ENCODE peak calls at places on chromosomes 16 and 17, in five cellular contexts. J is HCT116, U is hepatocyte, R is neural progenitor cell, K is GM23248. V is an unnamed sample.
A peak's percentile ranks its signal among the peaks of the same experiment; 100 is the strongest.

GRCh38 chr16:84804326-84804725 is 15.5 kb upstream of the CRISPLD2 start:
- DNase-seq in J (no peak), U (no peak), R (no peak), K (no peak), V (no peak)

GRCh38 chr17:29145289-29146058 is 34.7 kb downstream of the MYO18A start:
- DNase-seq in J (no peak), U (peak; percentile 80), R (peak; percentile 77), K (peak; percentile 88), V (peak; percentile 57)

GRCh38 chr16:69381231-69381630 is 4.6 kb downstream of the TERF2 start:
- DNase-seq in J (no peak), U (no peak), R (no peak), K (no peak), V (no peak)

GRCh38 chr16:8964462-8964861 is 756 bp upstream of the USP7 start:
- DNase-seq in J (no peak), U (no peak), R (no peak), K (no peak), V (no peak)

GRCh38 chr17:43880420-43880991 is 26.8 kb downstream of the MPP2 start:
- DNase-seq in J (peak; percentile 22), U (peak; percentile 49), R (peak; percentile 74), K (peak; percentile 30), V (peak; percentile 72)

GRCh38 chr17:77793888-77794235 is 164.6 kb upstream of the TNRC6C start:
- DNase-seq in J (no peak), U (no peak), R (no peak), K (no peak), V (no peak)

GRCh38 chr17:3659541-3660111 is 8.8 kb downstream of the TAX1BP3 start:
- DNase-seq in J (no peak), U (peak; percentile 86), R (no peak), K (peak; percentile 95), V (peak; percentile 58)

GRCh38 chr16:80274576-80275191 is 266.1 kb upstream of the DYNLRB2 start:
- DNase-seq in J (no peak), U (no peak), R (peak; percentile 40), K (peak; percentile 90), V (no peak)

GRCh38 chr16:70437582-70438324 is 1.1 kb downstream of the ST3GAL2 start:
- DNase-seq in J (no peak), U (no peak), R (peak; percentile 48), K (peak; percentile 86), V (peak; percentile 9)

GRCh38 chr16:962901-963814 is 7.6 kb downstream of the LMF1 start:
- DNase-seq in J (no peak), U (no peak), R (no peak), K (no peak), V (no peak)
- TF ChIP-seq EZH2phosphoT487 in J (no peak), U (no peak), R (no peak), K (no peak), V (no peak)

GRCh38 chr17:75194879-75195278 is 10.6 kb upstream of the NUP85 start:
- DNase-seq in J (no peak), U (no peak), R (no peak), K (peak; percentile 8), V (no peak)
- H3K4me3 ChIP-seq in J (no peak overlapping the region), U (no peak overlapping the region), R (no peak overlapping the region), K (no peak overlapping the region), V (no peak overlapping the region)

DNA sequence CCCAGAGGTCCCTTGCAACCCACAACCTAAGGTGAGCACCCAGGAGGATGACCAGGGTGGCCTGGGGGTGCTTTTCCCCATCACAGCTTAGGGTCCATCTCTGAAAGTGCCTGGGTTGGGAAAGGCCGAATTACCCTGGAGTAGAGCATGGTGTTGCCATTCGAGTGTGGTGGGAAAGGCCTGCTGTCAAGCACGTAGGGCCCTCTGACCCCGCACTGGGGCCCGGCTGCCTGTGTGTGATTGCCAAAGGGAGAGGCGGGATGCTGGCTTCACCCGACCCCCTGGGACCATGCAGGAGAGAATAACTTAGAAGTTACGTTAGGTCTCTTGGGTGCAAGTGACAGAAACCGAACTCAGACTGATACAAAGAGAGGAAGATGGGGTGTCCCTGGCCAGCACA is 27.7 kb upstream of the NDRG4 start:
- DNase-seq in J (no peak), U (no peak), R (no peak), K (no peak), V (no peak)
- TF ChIP-seq EZH2phosphoT487 in J (no peak), U (no peak), R (no peak), K (no peak), V (no peak)

GRCh38 chr17:13140750-13141149 is 122.9 kb upstream of the ELAC2 start:
- DNase-seq in J (no peak), U (peak; percentile 4), R (peak; percentile 86), K (peak; percentile 40), V (no peak)
- H3K4me3 ChIP-seq in J (no peak overlapping the region), U (no peak overlapping the region), R (no peak overlapping the region), K (no peak overlapping the region), V (no peak overlapping the region)

GRCh38 chr17:40070895-40071719 is 8.3 kb downstream of the THRA start:
- DNase-seq in J (no peak), U (peak; percentile 79), R (peak; percentile 54), K (peak; percentile 44), V (no peak)

GRCh38 chr17:40071720-40072480 is 9.1 kb downstream of the THRA start:
- DNase-seq in J (no peak), U (peak; percentile 72), R (no peak), K (peak; percentile 51), V (no peak)

GRCh38 chr17:40069751-40070643 is 7.2 kb downstream of the THRA start:
- DNase-seq in J (no peak), U (peak; percentile 70), R (no peak), K (peak; percentile 74), V (peak; percentile 25)

GRCh38 chr17:40068917-40069750 is 6.4 kb downstream of the THRA start:
- DNase-seq in J (no peak), U (peak; percentile 93), R (peak; percentile 60), K (peak; percentile 94), V (peak; percentile 25)

DNA sequence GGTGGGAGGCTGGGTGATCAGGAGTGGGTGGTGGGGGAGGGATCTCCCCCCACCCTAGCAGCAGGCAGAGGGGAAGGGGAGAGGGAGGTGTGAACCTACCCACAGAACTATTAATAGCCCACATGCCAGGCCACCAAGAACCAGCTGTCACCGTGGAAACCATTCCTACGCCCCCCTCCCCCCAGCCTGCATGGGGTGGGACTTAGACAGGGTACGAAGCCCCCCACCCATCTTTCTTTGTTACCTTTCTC is 7.8 kb downstream of the THRA start:
- DNase-seq in J (no peak), U (no peak), R (no peak), K (no peak), V (no peak)
- TF ChIP-seq EZH2phosphoT487 in J (no peak), U (no peak), R (no peak), K (no peak), V (no peak)

DNA sequence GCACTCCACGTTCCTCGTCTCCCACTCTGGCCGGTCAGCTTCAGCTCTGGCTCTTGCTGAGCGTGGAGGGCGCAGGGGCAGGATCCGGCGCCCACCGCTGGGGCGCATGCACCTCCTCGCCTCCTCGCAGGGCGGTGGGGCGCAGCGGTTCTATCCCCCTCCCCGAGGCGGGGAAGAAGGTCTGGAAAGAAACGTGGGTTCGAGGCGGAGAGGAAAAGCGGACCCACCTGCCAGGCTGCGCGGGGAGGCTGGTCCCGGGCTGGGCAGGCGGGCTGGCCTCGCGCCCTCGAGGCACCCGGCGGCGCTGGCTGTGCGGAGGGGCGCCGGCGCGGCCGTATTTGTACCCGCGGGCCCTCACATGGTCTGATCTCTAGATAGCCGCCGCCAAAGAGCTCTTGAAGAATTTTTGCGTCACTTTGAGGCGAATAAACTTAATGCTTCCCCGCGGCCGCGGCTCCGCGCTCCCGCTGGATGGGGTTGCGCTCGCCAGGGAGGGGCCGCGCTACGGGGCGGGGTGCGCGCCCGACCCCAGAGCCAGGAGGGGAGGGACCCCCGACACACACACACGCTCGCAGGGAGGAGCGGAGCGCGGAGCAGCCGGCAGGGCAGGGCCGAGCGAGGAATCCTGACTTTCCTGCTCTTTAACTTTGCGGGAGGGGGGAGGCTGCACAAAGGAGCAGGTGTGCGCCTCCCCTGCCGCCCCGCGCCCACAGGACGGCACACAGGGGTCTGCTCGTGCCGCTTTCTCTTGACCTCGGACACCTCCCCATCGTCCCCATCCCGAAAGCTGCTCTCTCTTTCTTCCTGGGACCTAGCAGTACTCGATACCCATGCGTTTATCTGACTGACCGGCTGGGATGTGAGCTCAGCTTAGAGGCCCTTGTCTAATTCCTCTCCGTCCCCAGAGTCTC is at the start of gene SLC6A4:
- DNase-seq in J (no peak), U (peak; percentile 44), R (peak; percentile 72), K (peak; percentile 64), V (no peak)
- H3K4me3 ChIP-seq in J (no peak within 1 kb of the TSS), U (peak within 1 kb of the TSS; percentile 21), R (peak within 1 kb of the TSS; percentile 57), K (peak within 1 kb of the TSS; percentile 68), V (peak within 1 kb of the TSS; percentile 46)

GRCh38 chr17:49986396-49987289 is 8.4 kb downstream of the DLX3 start:
- DNase-seq in J (no peak), U (no peak), R (no peak), K (no peak), V (no peak)
- TF ChIP-seq EZH2phosphoT487 in J (no peak), U (no peak), R (no peak), K (no peak), V (no peak)

GRCh38 chr17:48995871-48996695 is 1.1 kb upstream of the IGF2BP1 start:
- DNase-seq in J (no peak), U (peak; percentile 87), R (peak; percentile 97), K (peak; percentile 47), V (no peak)

GRCh38 chr17:48997827-48998556 is 807 bp downstream of the IGF2BP1 start:
- DNase-seq in J (no peak), U (peak; percentile 58), R (peak; percentile 52), K (no peak), V (no peak)

GRCh38 chr17:48995332-48995870 is 1.8 kb upstream of the IGF2BP1 start:
- DNase-seq in J (no peak), U (peak; percentile 35), R (peak; percentile 85), K (peak; percentile 53), V (no peak)

GRCh38 chr17:48997103-48997826 is at the start of gene IGF2BP1:
- DNase-seq in J (no peak), U (peak; percentile 88), R (peak; percentile 93), K (peak; percentile 80), V (no peak)

GRCh38 chr17:48996696-48997102 is 486 bp upstream of the IGF2BP1 start:
- DNase-seq in J (no peak), U (peak; percentile 64), R (no peak), K (no peak), V (no peak)
- H3K4me3 ChIP-seq in J (no peak overlapping the region), U (peak overlapping the region; percentile 87), R (peak overlapping the region; percentile 97), K (peak overlapping the region; percentile 73), V (no peak overlapping the region)

GRCh38 chr17:51260960-51261958 is 913 bp downstream of the UTP18 start:
- DNase-seq in J (peak; percentile 35), U (peak; percentile 87), R (peak; percentile 3), K (peak; percentile 84), V (peak; percentile 70)
- TF ChIP-seq EZH2phosphoT487 in J (no peak), U (no peak), R (no peak), K (no peak), V (no peak)